ENCODE peak calls at places on chromosomes 2 and 18, in six cellular contexts. W, X, V, T, K and R are unnamed samples.

GRCh38 chr2:163713534-163714311 is 22.1 kb downstream of the FIGN start:
- DNase-seq in W (no peak), X (no peak), V (no peak), T (no peak), K (no peak), R (peak)

GRCh38 chr2:13652531-13653313 is 936.0 kb downstream of the TRIB2 start:
- DNase-seq in W (no peak), X (no peak), V (no peak), T (no peak), K (no peak), R (no peak)

GRCh38 chr18:27959101-27959500 is 217.8 kb downstream of the CDH2 start:
- DNase-seq in W (no peak), X (no peak), V (no peak), T (no peak), K (no peak), R (no peak)

GRCh38 chr18:32383040-32383819 is 87.5 kb downstream of the GAREM1 start:
- DNase-seq in W (no peak), X (no peak), V (no peak), T (peak), K (no peak), R (no peak)

GRCh38 chr2:240791211-240791800 is 28.7 kb downstream of the KIF1A start:
- DNase-seq in W (no peak), X (no peak), V (no peak), T (no peak), K (peak), R (no peak)

GRCh38 chr2:152390837-152391236 is 55.9 kb downstream of the FMNL2 start:
- DNase-seq in W (no peak), X (no peak), V (no peak), T (no peak), K (no peak), R (no peak)

GRCh38 chr18:63974991-63975390 is 5.1 kb downstream of the SERPINB8 start:
- DNase-seq in W (no peak), X (no peak), V (no peak), T (peak), K (no peak), R (no peak)

GRCh38 chr18:63237486-63237885 is 82.1 kb downstream of the BCL2 start:
- DNase-seq in W (no peak), X (no peak), V (no peak), T (peak), K (no peak), R (no peak)

GRCh38 chr2:27685577-27685976 is 21.9 kb downstream of the SLC4A1AP start:
- DNase-seq in W (no peak), X (no peak), V (no peak), T (no peak), K (no peak), R (no peak)

GRCh38 chr2:188601927-188602326 is 310.3 kb downstream of the GULP1 start:
- DNase-seq in W (no peak), X (no peak), V (no peak), T (no peak), K (no peak), R (no peak)

GRCh38 chr2:19579466-19579865 is 221.0 kb upstream of the OSR1 start:
- DNase-seq in W (no peak), X (no peak), V (no peak), T (no peak), K (no peak), R (no peak)

GRCh38 chr18:44715245-44715644 is 34.6 kb downstream of the SETBP1 start:
- DNase-seq in W (peak), X (no peak), V (no peak), T (peak), K (no peak), R (no peak)

GRCh38 chr2:232288489-232288888 is 90.1 kb upstream of the ALPP start:
- DNase-seq in W (no peak), X (no peak), V (no peak), T (no peak), K (no peak), R (no peak)

GRCh38 chr2:138615257-138615656 is 113.7 kb downstream of the SPOPL start:
- DNase-seq in W (no peak), X (no peak), V (no peak), T (no peak), K (no peak), R (no peak)

GRCh38 chr18:8354304-8354703 is 254.9 kb upstream of the RAB12 start:
- DNase-seq in W (no peak), X (no peak), V (no peak), T (no peak), K (no peak), R (no peak)

GRCh38 chr2:26485725-26486418 is 7.9 kb upstream of the OTOF start:
- DNase-seq in W (no peak), X (no peak), V (no peak), T (no peak), K (peak), R (no peak)

GRCh38 chr18:55981712-55982475 is 393.9 kb upstream of the TCF4 start:
- DNase-seq in W (no peak), X (no peak), V (no peak), T (no peak), K (no peak), R (no peak)

GRCh38 chr18:79928563-79928960 is 22.9 kb downstream of the SLC66A2 start:
- DNase-seq in W (peak), X (no peak), V (peak), T (no peak), K (peak), R (no peak)

GRCh38 chr2:38685116-38685735 is 19.3 kb downstream of the GALM start:
- DNase-seq in W (no peak), X (no peak), V (no peak), T (peak), K (no peak), R (no peak)

GRCh38 chr2:205169453-205169852 is 512.8 kb upstream of the NRP2 start:
- DNase-seq in W (no peak), X (no peak), V (no peak), T (peak), K (no peak), R (no peak)

GRCh38 chr2:193584001-193584400 is 1389.3 kb upstream of the TMEFF2 start:
- DNase-seq in W (no peak), X (no peak), V (no peak), T (peak), K (peak), R (no peak)

GRCh38 chr2:239725551-239725890 is 299.6 kb downstream of the NDUFA10 start:
- DNase-seq in W (no peak), X (no peak), V (peak), T (no peak), K (peak), R (no peak)

GRCh38 chr18:69402219-69402989 is 1.7 kb downstream of the DOK6 start:
- DNase-seq in W (peak), X (no peak), V (no peak), T (peak), K (no peak), R (peak)

GRCh38 chr18:62336618-62337017 is 11.5 kb downstream of the TNFRSF11A start:
- DNase-seq in W (no peak), X (no peak), V (no peak), T (no peak), K (no peak), R (no peak)

GRCh38 chr2:65453916-65454315 is 21.5 kb upstream of the SPRED2 start:
- DNase-seq in W (no peak), X (no peak), V (no peak), T (no peak), K (no peak), R (no peak)

GRCh38 chr2:150621800-150622199 is 134.3 kb upstream of the RND3 start:
- DNase-seq in W (no peak), X (no peak), V (no peak), T (peak), K (no peak), R (no peak)

GRCh38 chr18:79374408-79375171 is 21.1 kb upstream of the NFATC1 start:
- DNase-seq in W (no peak), X (no peak), V (no peak), T (no peak), K (peak), R (no peak)

GRCh38 chr2:138502253-138503086 is 900 bp downstream of the SPOPL start:
- DNase-seq in W (no peak), X (no peak), V (no peak), T (peak), K (no peak), R (peak)

GRCh38 chr2:221716434-221717303 is 144.6 kb upstream of the EPHA4 start:
- DNase-seq in W (no peak), X (no peak), V (no peak), T (no peak), K (no peak), R (no peak)

GRCh38 chr2:38765551-38765950 is 12.5 kb upstream of the GEMIN6 start:
- DNase-seq in W (no peak), X (no peak), V (no peak), T (peak), K (no peak), R (no peak)

GRCh38 chr2:1593371-1594205 is 150.7 kb downstream of the PXDN start:
- DNase-seq in W (no peak), X (no peak), V (peak), T (peak), K (peak), R (no peak)

GRCh38 chr18:66495844-66496243 is 108.0 kb downstream of the CDH19 start:
- DNase-seq in W (no peak), X (peak), V (peak), T (peak), K (no peak), R (peak)

GRCh38 chr2:127721978-127722355 is 20.7 kb downstream of the SFT2D3 start:
- DNase-seq in W (no peak), X (no peak), V (no peak), T (no peak), K (no peak), R (no peak)

GRCh38 chr2:99833802-99834201 is 308.6 kb downstream of the AFF3 start:
- DNase-seq in W (no peak), X (no peak), V (no peak), T (no peak), K (no peak), R (no peak)
- H3K27ac ChIP-seq in W (no peak), X (no peak), V (no peak), T (no peak), K (no peak), R (no peak)

DNA sequence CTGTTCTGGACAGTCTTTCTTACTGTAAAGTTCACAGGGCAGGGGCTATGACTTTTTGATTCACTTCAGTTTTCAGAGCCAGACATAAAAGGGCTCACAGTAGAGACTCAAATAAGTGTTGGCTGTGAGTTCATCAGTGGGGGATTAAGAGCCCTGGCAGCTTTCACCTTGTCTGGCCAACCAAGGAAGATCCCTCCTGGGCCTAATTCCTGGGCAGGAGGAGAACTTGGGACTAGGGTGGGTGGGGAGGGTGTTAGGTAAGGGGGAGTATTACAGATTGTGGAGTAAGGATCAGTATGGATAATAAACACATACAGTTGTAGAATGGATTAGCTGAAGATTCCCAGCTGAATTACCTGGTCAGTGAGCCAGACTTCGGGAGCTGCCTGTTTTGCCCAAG is 904 bp upstream of the SFXN5 start:
- DNase-seq in W (no peak), X (no peak), V (no peak), T (no peak), K (no peak), R (no peak)
- H3K27ac ChIP-seq in W (peak), X (peak), V (peak), T (no peak), K (peak), R (peak)

DNA sequence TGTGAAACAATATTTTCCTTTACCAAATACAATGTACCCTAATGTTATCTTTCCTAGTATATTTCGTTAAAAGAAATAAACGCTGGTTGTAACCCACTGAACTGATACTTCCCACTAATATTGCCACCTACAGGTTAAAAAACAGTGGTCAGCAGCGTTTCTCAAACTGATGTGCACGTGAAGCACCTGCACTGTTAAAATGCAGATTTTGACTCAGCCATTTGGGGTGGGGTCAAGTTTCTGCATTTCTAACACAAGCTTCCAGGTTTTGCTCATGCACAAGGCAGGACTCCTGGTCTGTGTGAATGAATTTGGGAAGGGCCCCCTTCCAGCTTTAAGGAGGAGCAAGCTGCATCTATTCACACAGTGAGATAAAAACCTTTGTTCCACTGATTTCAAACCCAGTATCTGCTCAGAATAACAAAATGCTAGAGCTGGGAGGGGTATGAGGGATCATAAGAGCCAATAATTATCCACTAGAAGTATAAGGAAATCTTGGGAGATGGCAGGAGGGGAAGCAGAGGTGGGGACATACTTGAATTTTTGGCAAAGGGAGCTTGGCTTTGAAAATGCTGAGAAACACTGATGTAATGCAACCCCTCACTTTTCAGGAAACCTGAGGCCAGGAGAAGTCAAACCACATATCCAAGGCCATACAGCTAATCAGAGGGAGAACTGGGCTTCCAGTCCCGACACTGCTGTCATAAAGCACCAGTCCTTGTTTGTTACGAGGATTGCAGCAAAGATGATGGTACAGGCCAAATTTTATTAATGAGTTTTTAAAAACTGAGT is 116.2 kb downstream of the RBMS1 start:
- DNase-seq in W (no peak), X (no peak), V (no peak), T (peak), K (no peak), R (no peak)
- H3K27ac ChIP-seq in W (peak), X (no peak), V (peak), T (no peak), K (peak), R (no peak)

DNA sequence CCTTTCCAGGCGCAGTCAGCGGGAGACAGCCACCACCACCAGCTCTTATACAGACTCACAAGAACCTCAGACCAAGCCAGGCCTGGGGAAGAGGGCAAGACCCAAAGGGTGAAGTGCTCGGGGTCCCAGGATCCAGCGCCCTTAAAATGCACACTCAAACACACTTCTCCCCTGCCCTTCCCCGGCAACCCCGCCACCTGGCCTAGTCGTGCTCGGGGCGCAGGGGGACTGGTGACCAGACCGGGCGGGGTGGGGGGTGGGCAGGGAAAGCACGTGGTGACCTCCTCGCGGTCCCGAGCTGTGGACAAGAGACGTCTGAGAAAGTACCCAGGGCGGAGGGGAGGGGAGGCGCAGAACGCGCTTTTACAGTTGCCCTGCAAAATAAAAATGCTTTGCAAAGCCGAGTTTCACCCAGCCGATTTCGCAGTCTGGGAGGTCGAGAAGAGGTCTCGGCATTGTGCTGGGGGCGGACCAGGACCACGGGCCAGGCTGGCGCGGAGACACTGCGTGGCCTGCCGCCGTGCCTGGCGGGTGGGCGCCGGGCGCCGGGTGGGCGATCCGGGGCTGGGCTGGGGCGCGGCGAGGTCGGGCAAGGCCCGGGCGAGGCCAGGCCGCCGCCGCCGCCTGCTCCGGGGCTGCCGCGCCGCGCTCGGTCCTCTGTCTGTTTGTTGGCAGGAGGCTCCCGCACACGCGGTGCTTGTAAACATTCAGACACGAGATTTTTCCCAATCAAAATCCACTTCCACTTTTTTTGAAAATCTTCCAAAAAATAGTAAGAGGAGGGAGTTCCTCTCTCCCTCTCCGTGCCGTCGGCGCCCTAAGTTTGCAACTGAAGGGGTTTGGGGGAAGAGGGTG is 2.0 kb downstream of the BCL11A start:
- DNase-seq in W (peak), X (no peak), V (no peak), T (peak), K (peak), R (no peak)
- H3K27ac ChIP-seq in W (peak), X (no peak), V (no peak), T (peak), K (peak), R (peak)

GRCh38 chr2:30549096-30549495 is 102.0 kb downstream of the LCLAT1 start:
- DNase-seq in W (no peak), X (no peak), V (no peak), T (no peak), K (no peak), R (no peak)
- H3K27ac ChIP-seq in W (no peak), X (no peak), V (no peak), T (peak), K (no peak), R (no peak)

GRCh38 chr18:58898427-58898826 is 33.8 kb downstream of the ZNF532 start:
- DNase-seq in W (no peak), X (no peak), V (no peak), T (no peak), K (no peak), R (no peak)

GRCh38 chr18:58897994-58898393 is 33.3 kb downstream of the ZNF532 start:
- DNase-seq in W (no peak), X (no peak), V (no peak), T (no peak), K (no peak), R (no peak)

GRCh38 chr18:58901783-58902182 is 37.1 kb downstream of the ZNF532 start:
- DNase-seq in W (no peak), X (no peak), V (no peak), T (no peak), K (no peak), R (no peak)

GRCh38 chr18:58901143-58901542 is 36.5 kb downstream of the ZNF532 start:
- DNase-seq in W (no peak), X (no peak), V (no peak), T (no peak), K (no peak), R (no peak)

GRCh38 chr18:58900015-58900649 is 35.5 kb downstream of the ZNF532 start:
- DNase-seq in W (no peak), X (no peak), V (no peak), T (peak), K (no peak), R (no peak)
- H3K27ac ChIP-seq in W (no peak), X (peak), V (no peak), T (no peak), K (no peak), R (peak)

DNA sequence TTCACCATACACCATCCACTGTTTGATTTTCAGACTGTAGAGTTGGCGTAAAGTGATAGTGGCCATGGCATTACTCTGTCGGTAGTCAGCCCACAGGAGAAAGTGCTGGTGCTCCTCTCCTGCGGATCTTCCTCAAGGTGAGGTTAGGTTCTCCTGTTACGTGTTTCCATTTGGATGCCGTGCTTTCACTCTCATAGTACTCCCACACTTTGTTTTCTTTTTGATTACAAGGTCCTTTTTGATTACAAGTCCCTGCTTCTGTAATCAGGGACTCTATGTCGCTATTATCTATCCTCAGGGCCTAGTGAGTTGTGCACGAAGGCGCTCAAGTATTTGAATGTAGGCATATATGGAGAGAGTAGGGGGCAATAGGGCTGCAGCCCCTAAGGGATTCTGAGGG is 4.3 kb downstream of the TAF4B start:
- DNase-seq in W (no peak), X (no peak), V (no peak), T (no peak), K (no peak), R (no peak)
- H3K27ac ChIP-seq in W (no peak), X (no peak), V (no peak), T (no peak), K (no peak), R (no peak)